ENCODE peak calls at places on chromosomes 3 and 15, in ten cellular contexts. L is ovary, M is cardiac fibroblast, V is body of pancreas, I is HCT116, G is lower lobe of right lung, K is tibial nerve, J is gastrocnemius medialis, Q is adrenal gland, A is Peyer's patch. N is an unnamed sample.

GRCh38 chr15:25136119-25136518 is 181.3 kb downstream of the SNRPN start:
- DNase-seq in Q (no peak), M (peak; percentile 7), J (no peak), K (no peak), A (no peak), G (no peak), V (no peak), L (no peak), I (no peak), N (peak; percentile 9)

GRCh38 chr15:87357608-87358007 is 898.9 kb downstream of the NTRK3 start:
- DNase-seq in V (no peak), K (no peak), L (no peak), G (no peak), A (no peak), J (no peak), Q (no peak), M (no peak), I (no peak), N (no peak)

GRCh38 chr3:56997675-56998074 is 62.8 kb upstream of the SPATA12 start:
- DNase-seq in M (peak; percentile 74), J (no peak), G (no peak), K (no peak), Q (no peak), I (no peak), V (no peak), L (no peak), A (no peak), N (peak; percentile 86)

GRCh38 chr3:66427951-66428350 is 72.9 kb downstream of the LRIG1 start:
- DNase-seq in G (no peak), Q (no peak), V (no peak), I (no peak), A (no peak), L (no peak), M (no peak), K (no peak), J (no peak), N (no peak)

GRCh38 chr3:60047426-60048200 is 997.8 kb upstream of the CFAP20DC start:
- DNase-seq in K (no peak), Q (no peak), J (no peak), M (no peak), A (no peak), V (no peak), G (no peak), L (no peak), I (no peak), N (no peak)

GRCh38 chr3:64023861-64024223 is 548 bp upstream of the PSMD6 start:
- DNase-seq in V (no peak), G (no peak), A (no peak), K (no peak), Q (no peak), I (no peak), J (no peak), M (no peak), L (no peak), N (peak; percentile 23)

GRCh38 chr15:89664951-89665350 is 9.7 kb upstream of the KIF7 start:
- DNase-seq in A (no peak), J (no peak), K (no peak), V (no peak), G (no peak), L (no peak), I (no peak), M (no peak), Q (no peak), N (no peak)

GRCh38 chr3:186922224-186922623 is 8.1 kb upstream of the ST6GAL1 start:
- DNase-seq in I (no peak), Q (no peak), K (no peak), J (no peak), A (no peak), V (no peak), L (no peak), G (no peak), M (no peak), N (no peak)

GRCh38 chr3:187150599-187150998 is 11.3 kb upstream of the RPL39L start:
- DNase-seq in G (peak; percentile 54), V (peak; percentile 15), J (no peak), I (no peak), L (no peak), Q (no peak), M (no peak), A (peak; percentile 84), K (no peak), N (no peak)

GRCh38 chr3:117618462-117618861 is 908.9 kb downstream of the TUSC7 start:
- DNase-seq in G (no peak), M (peak; percentile 3), I (no peak), J (no peak), K (no peak), Q (no peak), L (no peak), V (no peak), A (no peak), N (no peak)

GRCh38 chr3:117611242-117611641 is 901.7 kb downstream of the TUSC7 start:
- DNase-seq in Q (no peak), I (no peak), V (no peak), G (no peak), A (no peak), K (no peak), J (no peak), L (no peak), M (no peak), N (no peak)

GRCh38 chr3:117619805-117620204 is 910.2 kb downstream of the TUSC7 start:
- DNase-seq in A (no peak), J (no peak), I (no peak), M (no peak), G (no peak), K (no peak), L (no peak), V (no peak), Q (no peak), N (no peak)

DNA sequence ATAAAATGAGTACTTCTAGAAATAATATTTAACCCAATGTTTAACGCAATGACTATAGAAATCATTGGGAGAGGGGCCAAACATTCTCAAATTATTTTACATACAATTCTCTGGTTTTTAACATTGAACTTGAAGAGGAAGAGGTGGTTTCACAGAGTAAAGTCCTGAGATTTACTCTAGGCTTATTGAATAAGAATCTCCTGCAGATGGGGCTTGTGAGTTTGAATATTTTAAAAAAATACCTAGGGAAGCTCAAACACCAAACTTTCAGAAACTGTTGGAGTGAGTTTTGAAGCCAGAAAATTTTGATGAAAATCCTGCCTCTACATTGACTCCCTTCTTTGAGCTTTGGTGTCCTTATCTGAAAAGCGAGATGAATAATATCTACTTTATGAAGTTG is 906.6 kb downstream of the TUSC7 start:
- DNase-seq in V (no peak), J (no peak), A (no peak), Q (no peak), K (no peak), M (no peak), L (no peak), I (no peak), G (no peak), N (no peak)
- TF ChIP-seq CTCF in V (no peak), J (no peak), A (no peak), Q (no peak), K (no peak), M (no peak), L (no peak), I (no peak), G (no peak), N (peak; percentile 23)

GRCh38 chr3:128491900-128492352 is 1.1 kb downstream of the GATA2 start:
- DNase-seq in J (no peak), V (no peak), A (peak; percentile 25), L (no peak), M (no peak), I (no peak), K (no peak), Q (no peak), G (no peak), N (no peak)
- H3K4me3 ChIP-seq in J (peak overlapping the region; percentile 41), V (peak overlapping the region; percentile 32), A (peak overlapping the region; percentile 26), L (peak overlapping the region; percentile 58), M (peak overlapping the region; percentile 12), I (no peak overlapping the region), K (no peak overlapping the region), Q (no peak overlapping the region), G (peak overlapping the region; percentile 65), N (no peak overlapping the region)

GRCh38 chr3:43856761-43857160 is 166.0 kb downstream of the ABHD5 start:
- DNase-seq in Q (no peak), G (no peak), I (no peak), J (no peak), A (peak; percentile 7), M (no peak), V (no peak), K (no peak), L (no peak), N (no peak)

GRCh38 chr3:43856351-43856750 is 165.6 kb downstream of the ABHD5 start:
- DNase-seq in I (no peak), V (no peak), G (no peak), A (peak; percentile 29), Q (no peak), M (no peak), J (no peak), L (no peak), K (no peak), N (no peak)

GRCh38 chr3:43855674-43856299 is 165.0 kb downstream of the ABHD5 start:
- DNase-seq in V (peak; percentile 63), K (no peak), M (peak; percentile 80), L (peak; percentile 46), Q (peak; percentile 67), G (peak; percentile 67), A (peak; percentile 77), I (peak; percentile 27), J (no peak), N (peak; percentile 52)

GRCh38 chr3:43854916-43855315 is 164.2 kb downstream of the ABHD5 start:
- DNase-seq in J (no peak), V (no peak), A (no peak), G (no peak), L (no peak), Q (no peak), K (no peak), I (no peak), M (no peak), N (no peak)

GRCh38 chr3:43852066-43852465 is 161.3 kb downstream of the ABHD5 start:
- DNase-seq in K (no peak), V (no peak), J (no peak), M (no peak), G (no peak), Q (no peak), L (no peak), A (no peak), I (no peak), N (peak; percentile 45)
- TF ChIP-seq CTCF in K (no peak), V (no peak), J (no peak), M (no peak), G (no peak), Q (no peak), L (no peak), A (no peak), I (no peak), N (no peak)

DNA sequence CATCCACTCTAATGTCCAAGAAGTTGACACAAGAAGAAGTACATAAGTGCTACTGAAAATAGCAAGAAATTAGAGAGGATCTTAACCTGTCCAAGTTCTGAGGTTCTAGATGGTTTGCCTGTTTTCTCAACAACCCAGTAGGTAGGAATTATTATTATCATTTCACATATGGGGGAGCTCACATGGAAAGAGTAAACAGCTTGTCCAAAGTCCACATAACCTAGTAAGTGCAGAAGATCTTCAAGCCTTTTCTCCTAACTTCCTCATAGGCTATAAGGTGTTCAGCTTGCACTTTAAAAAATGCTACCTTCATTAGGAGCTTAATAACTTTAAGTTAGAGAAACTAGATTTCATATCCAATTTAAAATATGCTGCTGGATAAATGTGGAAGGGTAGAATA is 3.0 kb downstream of the SLC2A2 start:
- DNase-seq in A (no peak), V (no peak), M (no peak), K (no peak), G (no peak), I (no peak), L (no peak), J (no peak), Q (no peak), N (no peak)
- H3K4me3 ChIP-seq in A (no peak overlapping the region), V (no peak overlapping the region), M (no peak overlapping the region), K (no peak overlapping the region), G (no peak overlapping the region), I (no peak overlapping the region), L (no peak overlapping the region), J (no peak overlapping the region), Q (no peak overlapping the region), N (no peak overlapping the region)

N was measured in fibroblast of the aortic adventitia.